ENCODE peak calls at places on chromosomes 6 and 20, in nine cellular contexts. P is fibroblast of lung, V is lower lobe of right lung, D is choroid plexus epithelial cell, K is prostate gland, E is neural progenitor cell, L is mucosa of descending colon, Y is body of pancreas, A is Peyer's patch. Q is an unnamed sample.

GRCh38 chr6:164099535-164099982 is 685.0 kb downstream of the QKI start:
- DNase-seq in L (no peak), Y (no peak), A (no peak), E (peak; percentile 34), D (no peak), P (no peak), K (no peak), V (no peak), Q (no peak)

GRCh38 chr6:87444362-87444761 is 28.4 kb upstream of the SLC35A1 start:
- DNase-seq in D (no peak), A (no peak), L (no peak), V (no peak), E (peak; percentile 72), P (no peak), K (no peak), Y (no peak), Q (no peak)

GRCh38 chr6:122696853-122697252 is 82.7 kb upstream of the FABP7 start:
- DNase-seq in Y (no peak), V (no peak), L (no peak), K (no peak), P (no peak), D (no peak), E (no peak), A (no peak), Q (peak; percentile 30)

GRCh38 chr6:147268254-147268653 is 64.0 kb downstream of the STXBP5 start:
- DNase-seq in E (no peak), V (no peak), Y (no peak), L (no peak), K (no peak), D (peak; percentile 60), A (no peak), P (peak; percentile 41), Q (no peak)

GRCh38 chr20:57498425-57499400 is 26.2 kb downstream of the CTCFL start:
- DNase-seq in A (no peak), P (peak; percentile 23), V (no peak), E (peak; percentile 63), K (no peak), L (peak; percentile 57), Y (no peak), D (peak; percentile 23), Q (peak; percentile 18)

GRCh38 chr6:112311950-112312547 is 35.1 kb upstream of the RFPL4B start:
- DNase-seq in P (peak; percentile 66), A (no peak), L (no peak), Y (no peak), V (no peak), K (no peak), D (peak; percentile 57), E (peak; percentile 32), Q (peak; percentile 65)

GRCh38 chr6:151389640-151390275 is 1.6 kb downstream of the ZBTB2 start:
- DNase-seq in E (peak; percentile 72), L (peak; percentile 71), P (peak; percentile 78), K (peak; percentile 47), Y (peak; percentile 67), D (peak; percentile 71), A (no peak), V (peak; percentile 65), Q (peak; percentile 87)

GRCh38 chr20:44600758-44601562 is 18.6 kb downstream of the PKIG start:
- DNase-seq in V (no peak), K (no peak), Y (no peak), P (no peak), D (no peak), A (no peak), E (no peak), L (no peak), Q (peak; percentile 61)

GRCh38 chr6:154460306-154461071 is 50.0 kb downstream of the CNKSR3 start:
- DNase-seq in P (peak; percentile 55), D (peak; percentile 88), V (no peak), K (no peak), Y (no peak), E (no peak), L (no peak), A (no peak), Q (peak; percentile 68)

GRCh38 chr20:8476023-8476422 is 344.0 kb downstream of the PLCB1 start:
- DNase-seq in A (no peak), P (no peak), V (no peak), K (no peak), E (no peak), L (no peak), Y (no peak), D (no peak), Q (peak; percentile 17)

GRCh38 chr6:80331522-80331921 is 225.1 kb downstream of the BCKDHB start:
- DNase-seq in K (no peak), D (no peak), E (peak; percentile 28), A (no peak), P (no peak), V (no peak), Y (no peak), L (no peak), Q (no peak)

GRCh38 chr6:169079650-169080049 is 174.0 kb downstream of the THBS2 start:
- DNase-seq in D (peak; percentile 82), A (no peak), Y (no peak), L (no peak), V (no peak), P (no peak), K (no peak), E (no peak), Q (no peak)

GRCh38 chr20:62167474-62167873 is 15.4 kb upstream of the MTG2 start:
- DNase-seq in P (no peak), D (no peak), K (no peak), Y (no peak), A (no peak), V (no peak), E (no peak), L (no peak), Q (no peak)

GRCh38 chr20:16212790-16213189 is 360.5 kb downstream of the KIF16B start:
- DNase-seq in L (no peak), K (no peak), A (no peak), V (no peak), P (no peak), E (no peak), Y (no peak), D (no peak), Q (no peak)

GRCh38 chr20:6590891-6591679 is 176.4 kb upstream of the BMP2 start:
- DNase-seq in V (no peak), L (peak; percentile 30), A (no peak), P (peak; percentile 77), D (peak; percentile 67), Y (no peak), K (peak; percentile 55), E (no peak), Q (peak; percentile 79)

GRCh38 chr6:36662827-36663256 is 15.7 kb upstream of the CDKN1A start:
- DNase-seq in V (no peak), E (no peak), A (no peak), P (no peak), D (no peak), L (peak; percentile 75), Y (peak; percentile 84), K (peak; percentile 36), Q (no peak)

GRCh38 chr6:125995972-125996580 is 9.7 kb downstream of the TRMT11 start:
- DNase-seq in E (peak; percentile 77), K (peak; percentile 26), Y (peak; percentile 58), P (peak; percentile 66), A (peak; percentile 72), D (peak; percentile 81), L (peak; percentile 78), V (peak; percentile 66), Q (peak; percentile 74)

GRCh38 chr20:10710995-10711775 is 37.4 kb upstream of the JAG1 start:
- DNase-seq in A (no peak), E (no peak), Y (peak; percentile 52), K (no peak), P (peak; percentile 32), D (no peak), V (no peak), L (no peak), Q (no peak)
- H3K4me3 ChIP-seq in A (no peak overlapping the region), E (no peak overlapping the region), Y (no peak overlapping the region), K (no peak overlapping the region), P (no peak overlapping the region), D (no peak overlapping the region), V (no peak overlapping the region), L (no peak overlapping the region), Q (no peak overlapping the region)

DNA sequence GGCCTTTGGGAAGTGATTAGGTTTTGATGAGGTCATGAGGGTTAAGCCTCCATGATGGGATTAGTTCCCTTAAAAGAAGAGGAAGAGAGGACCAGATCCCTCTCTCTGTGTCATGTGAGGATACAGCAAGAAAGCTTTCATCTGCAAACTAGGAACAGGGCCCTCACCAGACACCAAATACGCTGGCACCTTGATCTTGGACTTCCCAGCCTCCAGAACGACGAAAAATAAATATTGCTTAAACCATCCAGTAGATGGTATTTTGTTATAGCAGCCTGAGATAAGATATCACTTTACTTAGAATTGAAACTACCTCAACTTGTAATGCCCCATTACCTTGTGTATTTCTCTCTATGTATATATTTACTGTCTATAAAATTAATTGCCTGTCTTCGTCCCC is 65.4 kb upstream of the NNAT start:
- DNase-seq in Y (no peak), V (no peak), E (no peak), A (no peak), L (no peak), D (no peak), K (no peak), P (no peak), Q (no peak)
- TF ChIP-seq CTCF in Y (no peak), V (no peak), E (no peak), A (no peak), L (no peak), D (no peak), K (no peak), P (no peak), Q (no peak)

GRCh38 chr6:138593100-138593877 is 94.0 kb upstream of the NHSL1 start:
- DNase-seq in A (no peak), L (no peak), P (peak; percentile 98), E (no peak), V (no peak), Y (peak; percentile 24), D (peak; percentile 97), K (peak; percentile 11), Q (peak; percentile 97)
- H3K4me3 ChIP-seq in A (peak overlapping the region; percentile 26), L (no peak overlapping the region), P (peak overlapping the region; percentile 29), E (no peak overlapping the region), V (peak overlapping the region; percentile 27), Y (no peak overlapping the region), D (peak overlapping the region; percentile 25), K (no peak overlapping the region), Q (peak overlapping the region; percentile 41)

DNA sequence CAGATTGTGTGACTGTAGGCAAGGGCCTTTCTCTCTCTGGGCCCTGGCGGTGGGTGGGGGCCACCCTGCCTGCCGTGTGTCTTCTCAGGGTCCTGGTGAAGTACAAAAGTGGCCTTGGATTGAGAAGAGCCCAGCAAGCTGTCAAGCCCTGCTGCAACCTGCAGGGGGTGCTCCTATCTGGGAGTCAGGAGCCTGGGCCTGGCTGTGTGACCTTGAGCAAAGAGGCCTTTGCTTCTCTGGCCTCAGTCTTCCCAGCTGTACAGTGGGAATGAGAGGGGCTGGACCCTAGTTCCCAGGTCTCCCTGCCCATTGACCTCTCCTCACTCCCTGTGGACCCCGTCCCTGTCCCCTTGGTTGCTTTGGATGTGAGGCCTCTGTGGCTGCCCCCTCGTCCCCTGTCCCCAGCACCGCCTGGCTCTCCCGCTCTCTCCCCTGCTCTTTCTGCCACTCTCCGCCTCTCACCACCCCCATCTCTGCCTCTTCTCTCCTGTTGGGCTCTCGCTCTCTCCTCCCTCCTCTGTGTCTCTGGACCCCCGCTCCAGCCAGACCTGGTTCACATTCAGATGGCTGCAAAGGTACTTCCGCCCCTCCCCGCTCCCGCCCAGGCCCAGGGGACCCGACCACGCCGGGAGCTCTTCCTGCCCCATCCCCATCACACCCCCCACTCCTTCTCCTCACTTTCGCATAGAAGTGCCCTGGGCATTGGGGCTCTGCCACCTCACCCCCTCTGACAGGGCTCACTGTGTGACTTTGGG is 46.7 kb downstream of the SRC start:
- DNase-seq in L (no peak), V (peak; percentile 38), K (no peak), D (peak; percentile 48), Y (no peak), E (peak; percentile 41), A (no peak), P (no peak), Q (peak; percentile 24)
- TF ChIP-seq CTCF in L (no peak), V (peak; percentile 17), K (no peak), D (peak; percentile 59), Y (no peak), E (peak; percentile 45), A (peak; percentile 33), P (peak; percentile 29), Q (peak; percentile 54)